ENCODE peak calls at places on chromosome 3, in seven cellular contexts. H, O, K, R, Y, C and U are unnamed samples.

GRCh38 chr3:189907803-189908202 is 212.9 kb downstream of the P3H2 start:
- DNase-seq in H (no peak), O (no peak), K (no peak), R (no peak), Y (no peak), C (no peak), U (no peak)

GRCh38 chr3:150737874-150738679 is 24.9 kb downstream of the SIAH2 start:
- DNase-seq in H (no peak), O (no peak), K (no peak), R (no peak), Y (peak), C (no peak), U (no peak)

GRCh38 chr3:144055604-144056003 is 84.0 kb downstream of the DIPK2A start:
- DNase-seq in H (peak), O (no peak), K (no peak), R (no peak), Y (peak), C (no peak), U (no peak)

GRCh38 chr3:99656606-99657005 is 18.2 kb downstream of the COL8A1 start:
- DNase-seq in H (no peak), O (no peak), K (no peak), R (no peak), Y (no peak), C (no peak), U (no peak)

GRCh38 chr3:78978037-78978436 is 789.8 kb downstream of the ROBO1 start:
- DNase-seq in H (no peak), O (no peak), K (peak), R (no peak), Y (no peak), C (no peak), U (no peak)

GRCh38 chr3:126026277-126026751 is 57.3 kb downstream of the ROPN1B start:
- DNase-seq in H (no peak), O (no peak), K (no peak), R (no peak), Y (no peak), C (no peak), U (no peak)

GRCh38 chr3:98564282-98565005 is 29.0 kb downstream of the CPOX start:
- DNase-seq in H (no peak), O (no peak), K (no peak), R (no peak), Y (no peak), C (no peak), U (peak)

GRCh38 chr3:197718904-197719303 is 17.8 kb downstream of the RUBCN start:
- DNase-seq in H (no peak), O (no peak), K (no peak), R (no peak), Y (peak), C (no peak), U (no peak)

GRCh38 chr3:60079076-60079475 is 1029.3 kb upstream of the CFAP20DC start:
- DNase-seq in H (no peak), O (no peak), K (peak), R (no peak), Y (no peak), C (peak), U (no peak)

GRCh38 chr3:133744241-133744640 is 2.0 kb upstream of the TF start:
- DNase-seq in H (no peak), O (no peak), K (no peak), R (no peak), Y (no peak), C (no peak), U (no peak)

GRCh38 chr3:42515976-42516375 is 13.5 kb downstream of the VIPR1 start:
- DNase-seq in H (no peak), O (peak), K (no peak), R (no peak), Y (no peak), C (no peak), U (no peak)

GRCh38 chr3:165529451-165529850 is 307.8 kb downstream of the BCHE start:
- DNase-seq in H (no peak), O (no peak), K (no peak), R (no peak), Y (no peak), C (no peak), U (no peak)

GRCh38 chr3:192825657-192826200 is 91.9 kb downstream of the MB21D2 start:
- DNase-seq in H (no peak), O (no peak), K (peak), R (no peak), Y (no peak), C (no peak), U (no peak)

GRCh38 chr3:51568041-51568440 is 29.5 kb downstream of the RAD54L2 start:
- DNase-seq in H (no peak), O (no peak), K (peak), R (no peak), Y (no peak), C (no peak), U (no peak)